ENCODE peak calls at places on chromosomes 6 and 20, in nine cellular contexts. T, S, G, O, U, J, N, A and L are unnamed samples.

GRCh38 chr6:30260036-30260504 is 46.9 kb upstream of the TRIM26 start:
- DNase-seq in A (no peak), T (no peak), S (no peak), O (peak; percentile 18), J (no peak), G (peak; percentile 34), N (peak; percentile 27), U (no peak), L (no peak)

GRCh38 chr6:43278524-43279078 is 19.5 kb upstream of the SLC22A7 start:
- DNase-seq in T (no peak), U (no peak), S (no peak), O (no peak), N (no peak), A (no peak), G (no peak), J (peak; percentile 71), L (no peak)

GRCh38 chr6:79797912-79798311 is 149.4 kb downstream of the ELOVL4 start:
- DNase-seq in T (no peak), O (no peak), A (no peak), U (no peak), S (no peak), G (no peak), J (no peak), N (no peak), L (no peak)

GRCh38 chr6:160387887-160388286 is 39.7 kb downstream of the SLC22A3 start:
- DNase-seq in N (no peak), U (no peak), A (no peak), G (no peak), S (no peak), J (no peak), O (no peak), T (no peak), L (no peak)

GRCh38 chr20:62156592-62157386 is 13.2 kb downstream of the SS18L1 start:
- DNase-seq in J (peak; percentile 63), A (peak; percentile 52), N (peak; percentile 82), T (no peak), O (peak; percentile 69), S (peak; percentile 74), G (peak; percentile 85), U (peak; percentile 50), L (no peak)

GRCh38 chr6:98295776-98296175 is 538.6 kb upstream of the POU3F2 start:
- DNase-seq in J (no peak), T (no peak), S (no peak), O (no peak), A (no peak), N (no peak), U (no peak), G (no peak), L (no peak)

GRCh38 chr20:41218466-41218865 is 81.1 kb downstream of the PLCG1 start:
- DNase-seq in T (no peak), S (no peak), A (no peak), U (no peak), J (no peak), N (no peak), O (no peak), G (no peak), L (peak; percentile 40)

GRCh38 chr6:1577146-1577680 is 32.5 kb upstream of the FOXC1 start:
- DNase-seq in N (no peak), O (no peak), A (no peak), U (no peak), J (no peak), G (no peak), T (no peak), S (no peak), L (no peak)

GRCh38 chr6:33570806-33571636 is 9.1 kb downstream of the BAK1 start:
- DNase-seq in O (peak; percentile 83), A (peak; percentile 75), J (peak; percentile 88), N (peak; percentile 90), S (peak; percentile 94), T (peak; percentile 90), U (peak; percentile 91), G (peak; percentile 85), L (no peak)

DNA sequence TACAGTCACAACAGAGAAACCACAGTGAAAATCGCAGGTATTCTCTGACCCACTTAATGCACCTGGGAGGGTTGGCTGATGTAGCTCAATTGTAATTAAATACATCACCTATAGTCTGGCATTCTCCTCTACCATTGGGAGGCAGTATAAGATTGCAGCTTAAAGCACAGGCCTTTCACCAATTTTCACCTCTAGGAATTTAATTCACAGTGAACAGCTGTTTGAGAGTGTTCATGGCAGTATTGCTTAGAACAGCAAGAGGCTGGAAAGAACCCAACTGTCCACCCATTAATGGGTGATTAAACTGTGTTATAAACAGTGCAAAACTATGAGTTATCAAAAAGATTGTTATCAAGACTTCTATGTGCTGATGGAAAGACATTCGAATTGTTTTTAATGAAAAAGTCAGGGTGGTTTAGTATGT is 2.0 kb downstream of the EDEM2 start:
- DNase-seq in U (no peak), A (peak; percentile 12), O (no peak), N (peak; percentile 68), S (no peak), G (no peak), T (no peak), J (no peak), L (peak; percentile 34)
- TF ChIP-seq CTCF in U (peak; percentile 52), A (peak; percentile 6), O (peak; percentile 82), N (peak; percentile 77), S (peak; percentile 47), G (peak; percentile 91), T (peak; percentile 14), J (peak; percentile 43), L (peak; percentile 74)

GRCh38 chr6:158852312-158853071 is 33.3 kb upstream of the EZR start:
- DNase-seq in N (no peak), T (no peak), A (no peak), U (no peak), G (no peak), S (no peak), O (peak; percentile 39), J (no peak), L (no peak)
- TF ChIP-seq CTCF in N (no peak), T (no peak), A (no peak), U (no peak), G (no peak), S (no peak), O (no peak), J (no peak), L (no peak)

GRCh38 chr6:124389127-124389526 is 573.1 kb upstream of the RNF217 start:
- DNase-seq in U (no peak), N (no peak), A (no peak), J (no peak), T (no peak), O (no peak), S (no peak), G (no peak), L (no peak)
- TF ChIP-seq CTCF in U (no peak), N (no peak), A (no peak), J (no peak), T (no peak), O (no peak), S (no peak), G (peak; percentile 43), L (no peak)

GRCh38 chr6:6674872-6675271 is 86.4 kb downstream of the LY86 start:
- DNase-seq in U (no peak), G (peak; percentile 68), A (no peak), S (no peak), N (no peak), O (no peak), J (no peak), T (no peak), L (no peak)
- TF ChIP-seq CTCF in U (peak; percentile 24), G (peak; percentile 84), A (no peak), S (no peak), N (peak; percentile 28), O (no peak), J (no peak), T (no peak), L (peak; percentile 36)

DNA sequence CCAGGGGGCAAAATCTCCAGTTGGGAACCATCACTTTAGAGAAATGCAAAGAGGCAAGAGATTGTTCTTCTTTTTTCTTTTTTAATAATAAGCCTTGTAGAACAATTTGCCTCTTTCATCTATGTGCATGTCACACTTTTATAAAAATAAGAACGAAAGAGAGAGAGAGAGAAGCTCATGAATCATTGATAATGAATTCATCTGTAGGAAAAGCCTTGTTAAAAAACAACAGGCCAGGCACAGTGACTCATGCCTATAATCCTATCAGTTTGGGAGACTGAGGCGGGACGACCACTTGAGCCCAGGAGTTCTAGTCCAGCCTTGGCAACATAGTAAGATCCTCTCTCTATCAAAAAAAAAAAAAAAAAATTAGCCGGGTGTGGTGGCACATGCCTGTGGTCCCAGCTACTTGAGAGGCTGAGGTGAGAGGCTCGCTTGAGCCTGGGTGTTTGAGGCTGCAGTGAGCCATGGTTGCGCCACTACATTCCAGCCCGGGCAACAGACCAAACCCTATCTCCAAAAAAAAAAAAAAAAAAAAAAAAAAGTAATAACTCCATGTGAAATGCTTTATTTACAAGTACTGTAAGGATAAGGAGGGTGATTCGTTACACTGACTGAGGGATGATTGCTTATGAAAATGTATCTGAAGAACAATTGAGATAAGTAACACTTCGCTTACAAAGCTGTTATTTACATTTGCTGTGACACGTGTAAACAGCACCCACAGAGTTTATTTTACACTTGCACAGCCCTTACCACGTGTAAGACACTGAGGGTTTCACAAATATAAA is 6.0 kb downstream of the CCN5 start:
- DNase-seq in J (no peak), O (no peak), A (no peak), G (no peak), S (no peak), T (peak; percentile 85), N (no peak), U (no peak), L (no peak)
- TF ChIP-seq CTCF in J (no peak), O (no peak), A (no peak), G (no peak), S (no peak), T (no peak), N (no peak), U (no peak), L (no peak)

DNA sequence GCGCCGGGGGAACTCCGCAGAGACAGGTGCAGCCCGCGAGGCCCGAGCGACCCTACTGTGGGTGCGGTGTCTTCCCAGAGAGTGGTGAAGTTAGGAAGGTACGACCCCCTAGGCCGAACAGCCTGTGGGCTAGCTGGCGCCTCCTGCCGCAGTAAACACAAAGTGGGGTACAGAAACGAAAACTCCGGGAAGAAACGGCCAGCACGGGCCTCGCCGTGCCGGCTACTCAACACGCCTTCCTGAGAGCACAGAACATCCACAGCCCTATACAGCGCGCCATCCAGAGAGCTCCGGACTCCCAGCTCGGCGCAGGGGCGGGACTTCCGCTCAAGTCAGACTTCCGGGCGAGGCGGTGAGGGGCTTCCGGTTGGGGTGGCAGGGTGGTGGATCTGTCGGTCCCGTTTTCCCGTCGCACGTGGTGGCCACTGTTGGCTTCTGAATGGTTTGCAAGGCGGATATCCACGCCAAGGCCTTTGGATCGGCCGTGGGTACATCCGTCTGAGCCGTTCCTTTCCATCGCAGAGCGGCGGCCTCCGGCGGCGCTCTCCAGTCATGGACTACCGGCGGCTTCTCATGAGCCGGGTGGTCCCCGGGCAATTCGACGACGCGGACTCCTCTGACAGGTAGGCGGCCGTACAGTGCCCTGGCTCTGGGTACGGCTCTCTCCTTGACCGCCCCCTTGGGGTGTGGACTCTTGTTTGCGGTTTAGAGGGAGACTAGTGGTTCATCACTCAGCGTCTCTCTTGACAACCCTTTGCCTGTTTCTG is at the start of the genes CAGE1 and RIOK1:
- DNase-seq in S (peak; percentile 94), G (peak; percentile 96), J (peak; percentile 96), A (peak; percentile 96), T (peak; percentile 97), N (peak; percentile 97), O (peak; percentile 93), U (peak; percentile 95), L (peak; percentile 73)
- TF ChIP-seq CTCF in S (no peak), G (peak; percentile 51), J (no peak), A (no peak), T (peak; percentile 11), N (peak; percentile 33), O (no peak), U (no peak), L (no peak)